ENCODE peak calls at places on chromosomes 4 and X, in six cellular contexts. N is transverse colon, A is H9, C is right lobe of liver, K is psoas muscle, Z is mucosa of descending colon. J is an unnamed sample.

GRCh38 chr4:6730603-6731300 is 14.8 kb downstream of the BLOC1S4 start:
- DNase-seq in N (no peak), A (peak; percentile 31), C (no peak), K (no peak), Z (no peak), J (no peak)

GRCh38 chrX:110734894-110735541 is 60.6 kb downstream of the CHRDL1 start:
- DNase-seq in N (no peak), A (no peak), C (no peak), K (no peak), Z (no peak), J (no peak)

GRCh38 chrX:96407501-96407900 is 277.1 kb upstream of the DIAPH2 start:
- DNase-seq in N (no peak), A (no peak), C (no peak), K (no peak), Z (peak; percentile 27), J (no peak)

GRCh38 chr4:182022899-182023298 is 220.3 kb upstream of the TENM3 start:
- DNase-seq in N (no peak), A (no peak), C (no peak), K (no peak), Z (no peak), J (no peak)

GRCh38 chr4:147787204-147787603 is 55.3 kb downstream of the ARHGAP10 start:
- DNase-seq in N (no peak), A (no peak), C (no peak), K (peak; percentile 61), Z (no peak), J (no peak)

GRCh38 chrX:135516376-135516775 is 4.1 kb upstream of the INTS6L start:
- DNase-seq in N (no peak), A (peak; percentile 55), C (no peak), K (no peak), Z (no peak), J (no peak)

GRCh38 chr4:186939226-186939625 is 215.6 kb upstream of the FAT1 start:
- DNase-seq in N (no peak), A (no peak), C (no peak), K (no peak), Z (no peak), J (no peak)

GRCh38 chr4:14879643-14880042 is 122.6 kb upstream of the CPEB2 start:
- DNase-seq in N (no peak), A (no peak), C (no peak), K (no peak), Z (no peak), J (no peak)

GRCh38 chr4:104494822-104495559 is at the start of gene CXXC4:
- DNase-seq in N (peak; percentile 67), A (peak; percentile 87), C (peak; percentile 68), K (peak; percentile 66), Z (peak; percentile 71), J (peak; percentile 48)

GRCh38 chrX:46686003-46686645 is 72.8 kb downstream of the SLC9A7 start:
- DNase-seq in N (peak; percentile 22), A (peak; percentile 32), C (no peak), K (no peak), Z (peak; percentile 26), J (no peak)

GRCh38 chr4:123836919-123837605 is 440.5 kb downstream of the SPRY1 start:
- DNase-seq in N (no peak), A (no peak), C (no peak), K (no peak), Z (no peak), J (no peak)

GRCh38 chr4:67580577-67580976 is 22.1 kb downstream of the STAP1 start:
- DNase-seq in N (no peak), A (no peak), C (no peak), K (no peak), Z (no peak), J (no peak)

GRCh38 chr4:6732441-6733357 is 16.7 kb downstream of the BLOC1S4 start:
- DNase-seq in N (peak; percentile 68), A (no peak), C (peak; percentile 83), K (peak; percentile 87), Z (peak; percentile 46), J (peak; percentile 48)

GRCh38 chr4:143188325-143189088 is 3.8 kb downstream of the USP38 start:
- DNase-seq in N (no peak), A (no peak), C (no peak), K (no peak), Z (no peak), J (no peak)

GRCh38 chr4:82517043-82517442 is 44.7 kb downstream of the TMEM150C start:
- DNase-seq in N (no peak), A (no peak), C (no peak), K (no peak), Z (no peak), J (no peak)

GRCh38 chr4:154822775-154823174 is 41.7 kb downstream of the RBM46 start:
- DNase-seq in N (no peak), A (no peak), C (no peak), K (no peak), Z (no peak), J (no peak)

GRCh38 chr4:140343303-140343702 is 30.1 kb upstream of the SCOC start:
- DNase-seq in N (peak; percentile 89), A (no peak), C (no peak), K (no peak), Z (peak; percentile 93), J (peak; percentile 81)

GRCh38 chrX:47571215-47571614 is 10.2 kb downstream of the ARAF start:
- DNase-seq in N (no peak), A (no peak), C (no peak), K (no peak), Z (no peak), J (no peak)

GRCh38 chrX:32571579-32571978 is 639.8 kb downstream of the DMD start:
- DNase-seq in N (no peak), A (no peak), C (no peak), K (no peak), Z (no peak), J (no peak)

GRCh38 chrX:55867254-55867653 is 149.7 kb downstream of the RRAGB start:
- DNase-seq in N (no peak), A (no peak), C (no peak), K (no peak), Z (peak; percentile 26), J (no peak)

GRCh38 chr4:156765277-156765676 is 206.3 kb downstream of the PDGFC start:
- DNase-seq in N (no peak), A (no peak), C (no peak), K (no peak), Z (no peak), J (no peak)

GRCh38 chr4:123587983-123588494 is 191.4 kb downstream of the SPRY1 start:
- DNase-seq in N (peak; percentile 76), A (no peak), C (no peak), K (peak; percentile 63), Z (peak; percentile 82), J (no peak)

GRCh38 chr4:73607375-73608026 is 12.7 kb downstream of the RASSF6 start:
- DNase-seq in N (no peak), A (no peak), C (no peak), K (no peak), Z (no peak), J (no peak)
- TF ChIP-seq CTCF in N (no peak), A (no peak), C (no peak), K (no peak), Z (no peak), J (no peak)

DNA sequence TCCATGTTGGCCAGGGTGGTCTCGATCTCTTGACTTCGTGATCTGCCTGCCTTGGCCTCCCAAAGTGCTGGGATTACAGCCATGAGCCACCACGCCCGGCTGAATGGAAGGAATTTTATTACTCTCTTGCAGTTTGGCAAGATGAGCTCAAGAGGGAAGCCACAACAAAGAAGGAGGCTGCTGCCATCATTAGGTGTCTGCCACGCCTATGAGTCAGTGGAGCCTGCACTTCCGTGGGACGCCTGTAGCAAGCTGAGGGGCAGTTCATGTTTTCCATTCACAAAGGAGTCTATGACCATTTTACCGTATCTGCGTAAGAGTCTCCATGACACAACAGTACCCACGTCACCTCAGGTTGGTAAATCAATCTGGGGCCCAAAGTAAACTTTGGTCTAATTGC is 51.2 kb upstream of the CHRNA9 start:
- DNase-seq in N (no peak), A (no peak), C (no peak), K (no peak), Z (no peak), J (no peak)
- H3K4me1 ChIP-seq in N (no peaks in the 10 kb centered on the region), A (no peaks in the 10 kb centered on the region), C (no peaks in the 10 kb centered on the region), K (no peaks in the 10 kb centered on the region), Z (no peaks in the 10 kb centered on the region), J (no peaks in the 10 kb centered on the region)

GRCh38 chr4:57077550-57078311 is 32.5 kb downstream of the IGFBP7 start:
- DNase-seq in N (no peak), A (peak; percentile 81), C (no peak), K (no peak), Z (no peak), J (no peak)
- TF ChIP-seq CTCF in N (no peak), A (no peak), C (no peak), K (no peak), Z (no peak), J (no peak)

DNA sequence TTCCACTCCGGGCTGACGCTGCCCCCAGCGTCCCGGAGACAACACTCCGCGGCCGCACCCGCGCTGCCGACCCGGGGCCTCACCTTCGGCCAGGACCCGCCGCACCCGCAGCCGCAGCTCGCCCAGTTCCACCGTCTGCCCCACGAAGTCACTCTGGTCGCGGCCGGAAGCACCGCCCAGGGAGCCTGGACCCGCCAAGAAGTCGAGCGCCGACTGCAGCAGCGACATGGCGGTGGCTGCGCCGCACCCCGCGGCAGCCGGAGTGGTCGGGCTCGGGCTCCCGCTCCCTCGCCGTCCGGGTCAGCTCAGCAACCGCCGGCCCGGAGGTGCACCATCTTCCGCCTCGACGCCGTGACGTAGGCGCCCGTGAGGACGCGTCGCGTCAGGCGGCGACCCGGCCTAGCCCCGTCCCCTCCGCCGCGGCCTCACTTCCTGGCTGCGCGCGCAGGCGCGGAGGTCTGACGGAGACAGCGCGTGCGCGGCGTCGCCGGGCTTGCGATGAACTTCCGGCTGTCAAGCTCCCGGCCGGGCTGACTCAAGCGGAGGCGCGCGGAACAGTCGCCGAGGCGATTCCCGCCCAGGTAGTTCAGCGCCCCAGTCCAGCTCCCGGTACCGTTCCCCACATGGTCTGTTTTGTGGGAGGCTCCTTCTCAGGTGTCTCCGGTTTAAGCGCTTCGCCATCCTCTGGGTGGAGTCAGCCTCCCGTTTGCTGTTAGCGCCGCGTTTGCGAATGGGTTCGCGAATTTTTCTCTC is at the start of the genes GAK and TMEM175:
- DNase-seq in N (peak; percentile 98), A (peak; percentile 96), C (peak; percentile 98), K (peak; percentile 98), Z (peak; percentile 96), J (peak; percentile 95)
- H3K4me1 ChIP-seq in N (peaks cover 17% of the 10 kb centered on the region), A (peaks cover 4% of the 10 kb centered on the region), C (no peaks in the 10 kb centered on the region), K (peaks cover 30% of the 10 kb centered on the region), Z (peaks cover 32% of the 10 kb centered on the region), J (peaks cover 5% of the 10 kb centered on the region)

DNA sequence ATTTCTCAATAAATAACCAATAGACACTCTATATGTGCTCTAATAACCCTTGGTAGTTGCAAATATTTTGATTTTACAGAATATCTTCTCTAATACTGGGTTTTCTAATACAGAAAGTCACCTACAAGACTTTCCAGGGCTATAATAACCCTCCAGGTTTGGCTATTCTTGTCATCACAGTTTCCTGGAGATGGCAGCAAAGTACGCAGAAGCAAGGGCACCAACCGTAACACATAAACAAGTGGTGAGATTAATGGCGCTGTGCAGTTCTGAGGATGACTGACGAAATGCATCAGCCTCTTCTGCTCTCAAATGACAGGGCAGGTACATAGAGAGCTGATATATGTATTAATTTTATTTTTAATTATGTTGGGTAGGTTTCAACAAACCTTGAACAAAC is 122.4 kb downstream of the C4orf33 start:
- DNase-seq in N (peak; percentile 8), A (no peak), C (no peak), K (no peak), Z (peak; percentile 29), J (no peak)
- TF ChIP-seq CTCF in N (peak; percentile 22), A (peak; percentile 56), C (peak; percentile 56), K (peak; percentile 26), Z (no peak), J (no peak)

GRCh38 chr4:128477540-128477939 is 189.9 kb upstream of the PGRMC2 start:
- DNase-seq in N (no peak), A (no peak), C (no peak), K (no peak), Z (no peak), J (no peak)
- H3K4me1 ChIP-seq in N (no peaks in the 10 kb centered on the region), A (no peaks in the 10 kb centered on the region), C (no peaks in the 10 kb centered on the region), K (no peaks in the 10 kb centered on the region), Z (no peaks in the 10 kb centered on the region), J (no peaks in the 10 kb centered on the region)